ENCODE peak calls at places on chromosome 17, in four cellular contexts. U is activated T-helper 2 cell treated with anti-CD3 and anti-CD28 coated beads, Interferon-gamma antibody, Interleukin-2, Interleukin-4, amounts not matched to agents 10 μg/mL and 5 μg/mL and 100 μg/mL, durations not matched to agents 14 hours and 24 hours and 36 hours; F is NCI-H1092 treated with DMSO at 0.1 percent for 48 hours; N is ascending aorta. G is an unnamed sample.

GRCh38 chr17:80913928-80914821 is 77.5 kb upstream of the CHMP6 start:
- DNase-seq in F (no peak), U (no peak), N (no peak), G (no peak)

GRCh38 chr17:4485676-4486646 is 12.7 kb upstream of the SPNS2 start:
- DNase-seq in F (no peak), N (no peak), U (peak; percentile 34), G (no peak)

GRCh38 chr17:81253358-81254131 is 14.4 kb downstream of the NDUFAF8 start:
- DNase-seq in N (no peak), F (peak; percentile 39), U (peak; percentile 41), G (no peak)

GRCh38 chr17:45719335-45720071 is 64.6 kb upstream of the CRHR1 start:
- DNase-seq in U (no peak), N (no peak), F (no peak), G (peak; percentile 16)

GRCh38 chr17:31581022-31581483 is 189.6 kb downstream of the RAB11FIP4 start:
- DNase-seq in F (peak; percentile 79), N (peak; percentile 90), U (no peak), G (peak; percentile 45)

GRCh38 chr17:69061901-69062556 is 1.3 kb upstream of the ABCA9 start:
- DNase-seq in U (no peak), N (no peak), F (no peak), G (no peak)

GRCh38 chr17:29726721-29727252 is 104.1 kb upstream of the CORO6 start:
- DNase-seq in U (no peak), N (no peak), F (no peak), G (no peak)

GRCh38 chr17:75566456-75567233 is 21.0 kb upstream of the MYO15B start:
- DNase-seq in U (no peak), N (no peak), F (no peak), G (no peak)

GRCh38 chr17:67110619-67111018 is 66.3 kb downstream of the CACNG1 start:
- DNase-seq in F (no peak), U (no peak), N (no peak), G (no peak)

GRCh38 chr17:40516581-40517285 is 15.3 kb upstream of the TNS4 start:
- DNase-seq in U (peak; percentile 77), F (no peak), N (peak; percentile 31), G (no peak)

GRCh38 chr17:83175551-83176271 is 96.3 kb downstream of the METRNL start:
- DNase-seq in N (no peak), F (no peak), U (peak; percentile 4), G (no peak)

GRCh38 chr17:29283496-29283895 is 10.5 kb downstream of the NUFIP2 start:
- DNase-seq in F (no peak), N (no peak), U (no peak), G (no peak)

GRCh38 chr17:15452746-15453145 is 14.7 kb downstream of the CDRT4 start:
- DNase-seq in U (no peak), N (no peak), F (no peak), G (no peak)

GRCh38 chr17:39360537-39360936 is 40.9 kb downstream of the FBXL20 start:
- DNase-seq in N (no peak), F (no peak), U (no peak), G (no peak)

GRCh38 chr17:74671031-74671771 is 41.5 kb downstream of the CD300LF start:
- DNase-seq in U (peak; percentile 73), N (peak; percentile 68), F (no peak), G (peak; percentile 12)

GRCh38 chr17:50772251-50772650 is 4.9 kb upstream of the ANKRD40CL start:
- DNase-seq in U (no peak), N (peak; percentile 30), F (no peak), G (no peak)

GRCh38 chr17:72726936-72727335 is 365.6 kb downstream of the SLC39A11 start:
- DNase-seq in N (no peak), U (peak; percentile 30), F (no peak), G (no peak)

GRCh38 chr17:61349350-61349749 is 50.3 kb upstream of the TBX2 start:
- DNase-seq in F (no peak), U (no peak), N (no peak), G (no peak)

GRCh38 chr17:76150712-76151622 is 9.9 kb upstream of the FOXJ1 start:
- DNase-seq in U (no peak), F (no peak), N (no peak), G (no peak)

GRCh38 chr17:29151567-29151966 is 28.6 kb downstream of the MYO18A start:
- DNase-seq in F (no peak), N (no peak), U (no peak), G (no peak)

GRCh38 chr17:57528084-57528451 is 217.0 kb downstream of the CCDC182 start:
- DNase-seq in U (no peak), F (no peak), N (no peak), G (no peak)

GRCh38 chr17:14006249-14006942 is 62.9 kb upstream of the COX10 start:
- DNase-seq in N (no peak), U (no peak), F (no peak), G (no peak)

GRCh38 chr17:56665864-56666263 is 72.4 kb downstream of the NOG start:
- DNase-seq in F (no peak), U (no peak), N (no peak), G (no peak)

GRCh38 chr17:40063034-40063765 is 435 bp downstream of the THRA start:
- DNase-seq in N (no peak), U (peak; percentile 18), F (peak; percentile 49), G (no peak)

GRCh38 chr17:54900457-54901229 is at the start of gene TOM1L1:
- DNase-seq in F (peak; percentile 88), U (peak; percentile 9), N (peak; percentile 81), G (no peak)

GRCh38 chr17:50055055-50055425 is 870 bp upstream of the ITGA3 start:
- DNase-seq in N (no peak), F (no peak), U (no peak), G (no peak)

GRCh38 chr17:13725286-13725990 is 123.7 kb upstream of the HS3ST3A1 start:
- DNase-seq in U (no peak), F (no peak), N (no peak), G (peak; percentile 25)

GRCh38 chr17:36583787-36584186 is 7.9 kb upstream of the DHRS11 start:
- DNase-seq in U (no peak), N (no peak), F (no peak), G (no peak)

GRCh38 chr17:75530837-75531723 is 5.6 kb downstream of the LLGL2 start:
- DNase-seq in F (no peak), N (no peak), U (no peak), G (no peak)